ENCODE peak calls at places on chromosomes 6 and 20, in five cellular contexts. V, C, D, Y and E are unnamed samples.

GRCh38 chr20:36808317-36809257 is 35.0 kb upstream of the DSN1 start:
- DNase-seq in V (no peak), C (peak; percentile 70), D (no peak), Y (peak; percentile 70), E (no peak)

GRCh38 chr20:20211274-20211987 is 156.5 kb upstream of the INSM1 start:
- DNase-seq in V (no peak), C (no peak), D (no peak), Y (no peak), E (no peak)

GRCh38 chr20:41627611-41628244 is 9.6 kb upstream of the CHD6 start:
- DNase-seq in V (no peak), C (no peak), D (no peak), Y (no peak), E (no peak)

GRCh38 chr20:7851031-7851490 is 89.2 kb downstream of the HAO1 start:
- DNase-seq in V (no peak), C (peak; percentile 88), D (no peak), Y (no peak), E (no peak)

GRCh38 chr6:44110966-44111365 is 16.3 kb downstream of the MRPL14 start:
- DNase-seq in V (no peak), C (no peak), D (no peak), Y (no peak), E (no peak)

GRCh38 chr20:9510926-9511325 is 3.5 kb upstream of the LAMP5 start:
- DNase-seq in V (no peak), C (no peak), D (no peak), Y (no peak), E (no peak)

GRCh38 chr6:128720891-128721290 is 162.0 kb upstream of the LAMA2 start:
- DNase-seq in V (no peak), C (no peak), D (no peak), Y (no peak), E (no peak)

GRCh38 chr6:136784910-136785746 is 7.1 kb downstream of the MAP3K5 start:
- DNase-seq in V (no peak), C (peak; percentile 44), D (peak; percentile 78), Y (peak; percentile 87), E (no peak)

GRCh38 chr20:13042458-13042794 is 33.7 kb downstream of the SPTLC3 start:
- DNase-seq in V (no peak), C (no peak), D (no peak), Y (no peak), E (no peak)

GRCh38 chr6:10719386-10720228 is 3.3 kb upstream of the TMEM14C start:
- DNase-seq in V (no peak), C (peak; percentile 60), D (no peak), Y (no peak), E (no peak)

GRCh38 chr20:41046716-41047115 is 18.1 kb downstream of the TOP1 start:
- DNase-seq in V (no peak), C (peak; percentile 15), D (no peak), Y (no peak), E (no peak)

GRCh38 chr6:161100072-161100471 is 108.5 kb downstream of the MAP3K4 start:
- DNase-seq in V (no peak), C (no peak), D (no peak), Y (no peak), E (no peak)

GRCh38 chr20:44069203-44069931 is 117.6 kb downstream of the JPH2 start:
- DNase-seq in V (no peak), C (no peak), D (peak; percentile 28), Y (peak; percentile 71), E (no peak)

GRCh38 chr20:31630187-31630790 is 7.4 kb upstream of the COX4I2 start:
- DNase-seq in V (no peak), C (no peak), D (no peak), Y (no peak), E (peak; percentile 87)

GRCh38 chr6:3285049-3285639 is 26.4 kb downstream of the PSMG4 start:
- DNase-seq in V (no peak), C (no peak), D (peak; percentile 37), Y (no peak), E (no peak)

GRCh38 chr6:143615785-143616184 is 62.0 kb upstream of the PHACTR2 start:
- DNase-seq in V (no peak), C (no peak), D (no peak), Y (no peak), E (no peak)

GRCh38 chr6:12735786-12736185 is 19.2 kb downstream of the PHACTR1 start:
- DNase-seq in V (no peak), C (no peak), D (no peak), Y (no peak), E (no peak)

GRCh38 chr6:140043357-140043756 is 668.9 kb upstream of the CITED2 start:
- DNase-seq in V (no peak), C (peak; percentile 98), D (no peak), Y (no peak), E (no peak)

GRCh38 chr6:143139239-143139784 is 78.6 kb downstream of the AIG1 start:
- DNase-seq in V (no peak), C (no peak), D (no peak), Y (no peak), E (no peak)

GRCh38 chr20:25072226-25072811 is 9.6 kb downstream of the VSX1 start:
- DNase-seq in V (no peak), C (no peak), D (no peak), Y (no peak), E (no peak)

GRCh38 chr20:56273491-56273890 is 25.0 kb downstream of the MC3R start:
- DNase-seq in V (no peak), C (no peak), D (no peak), Y (no peak), E (no peak)

GRCh38 chr6:168364793-168365421 is 45.3 kb upstream of the DACT2 start:
- DNase-seq in V (no peak), C (no peak), D (peak; percentile 49), Y (no peak), E (no peak)

GRCh38 chr20:34527016-34527415 is 10.8 kb downstream of the DYNLRB1 start:
- DNase-seq in V (no peak), C (no peak), D (peak; percentile 42), Y (no peak), E (no peak)

GRCh38 chr6:3194535-3195376 is 32.7 kb downstream of the TUBB2B start:
- DNase-seq in V (peak; percentile 79), C (peak; percentile 27), D (no peak), Y (no peak), E (peak; percentile 80)

GRCh38 chr20:3011752-3012151 is 31.7 kb upstream of the GNRH2 start:
- DNase-seq in V (no peak), C (no peak), D (no peak), Y (no peak), E (no peak)

GRCh38 chr6:159701413-159701999 is 8.5 kb upstream of the SOD2 start:
- DNase-seq in V (no peak), C (peak; percentile 82), D (peak; percentile 80), Y (no peak), E (no peak)

GRCh38 chr6:35552285-35552917 is 39.7 kb upstream of the TULP1 start:
- DNase-seq in V (no peak), C (peak; percentile 47), D (no peak), Y (peak; percentile 47), E (no peak)

GRCh38 chr20:44174996-44175766 is 11.8 kb downstream of the JPH2 start:
- DNase-seq in V (no peak), C (no peak), D (no peak), Y (no peak), E (no peak)